ENCODE peak calls at places on chromosomes 5 and 9, in six cellular contexts. K, J, C, D, I and T are unnamed samples.

GRCh38 chr9:114314881-114315722 is 7.8 kb upstream of the ORM1 start:
- ATAC-seq in D (no peak), J (no peak), K (no peak), C (no peak), I (peak), T (no peak)

GRCh38 chr5:82942083-82942881 is 134.9 kb downstream of the TMEM167A start:
- ATAC-seq in J (no peak), C (no peak), I (no peak), K (no peak), D (no peak), T (no peak)

GRCh38 chr9:19551124-19551929 is 142.5 kb downstream of the ACER2 start:
- ATAC-seq in I (peak), D (peak), K (no peak), C (no peak), J (no peak), T (no peak)

GRCh38 chr9:116791314-116791713 is 104.2 kb downstream of the TRIM32 start:
- ATAC-seq in K (no peak), C (no peak), J (no peak), D (no peak), I (no peak), T (no peak)

GRCh38 chr5:68419637-68420452 is 204.3 kb downstream of the PIK3R1 start:
- ATAC-seq in D (no peak), I (no peak), C (no peak), J (no peak), K (peak), T (peak)

GRCh38 chr5:83219495-83219894 is 142.1 kb downstream of the XRCC4 start:
- ATAC-seq in C (no peak), D (no peak), J (no peak), I (no peak), K (no peak), T (no peak)

GRCh38 chr5:65034029-65034781 is 265.5 kb downstream of the CWC27 start:
- ATAC-seq in D (no peak), J (no peak), K (no peak), I (peak), C (no peak), T (no peak)

GRCh38 chr9:106916491-106917235 is 53.7 kb downstream of the ZNF462 start:
- ATAC-seq in I (no peak), K (peak), D (peak), C (peak), J (no peak), T (peak)

GRCh38 chr9:123360161-123361085 is 4.4 kb downstream of the CRB2 start:
- ATAC-seq in C (peak), D (peak), I (peak), J (no peak), K (no peak), T (no peak)

GRCh38 chr5:119951330-119951934 is 322.1 kb downstream of the FAM170A start:
- ATAC-seq in J (no peak), D (peak), I (no peak), C (no peak), K (no peak), T (no peak)
- TF ChIP-seq POLR2AphosphoS5 in J (no peak), D (no peak), I (no peak), C (no peak), K (no peak), T (no peak)

DNA sequence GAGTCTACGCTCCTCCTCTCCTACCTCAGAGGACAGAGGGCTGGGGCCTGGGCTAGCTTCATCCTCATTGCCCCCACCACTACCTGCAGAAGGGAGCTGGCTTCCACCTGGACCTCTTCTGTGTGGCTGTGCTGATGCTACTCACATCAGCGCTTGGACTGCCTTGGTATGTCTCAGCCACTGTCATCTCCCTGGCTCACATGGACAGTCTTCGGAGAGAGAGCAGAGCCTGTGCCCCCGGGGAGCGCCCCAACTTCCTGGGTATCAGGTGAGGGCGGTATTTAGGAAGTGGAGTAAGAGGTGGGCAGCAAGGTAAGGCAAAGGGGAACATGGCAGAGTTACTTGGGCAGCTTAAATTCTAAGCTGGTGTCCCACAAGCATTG is 7.6 kb downstream of the SLC4A9 start:
- ATAC-seq in I (no peak), D (no peak), J (no peak), C (no peak), K (no peak), T (no peak)
- H3K27ac ChIP-seq in I (no peak), D (no peak), J (no peak), C (no peak), K (no peak), T (no peak)

GRCh38 chr9:2565676-2566340 is 55.8 kb upstream of the VLDLR start:
- ATAC-seq in C (no peak), K (no peak), D (no peak), I (no peak), J (no peak), T (no peak)

GRCh38 chr9:2574215-2574614 is 47.4 kb upstream of the VLDLR start:
- ATAC-seq in K (no peak), J (no peak), I (no peak), C (no peak), D (no peak), T (no peak)

GRCh38 chr9:2567922-2568321 is 53.7 kb upstream of the VLDLR start:
- ATAC-seq in J (no peak), D (no peak), C (no peak), K (no peak), I (no peak), T (no peak)

GRCh38 chr9:2568689-2569088 is 52.9 kb upstream of the VLDLR start:
- ATAC-seq in J (no peak), I (peak), C (no peak), D (no peak), K (no peak), T (no peak)

GRCh38 chr9:2570615-2571479 is 50.7 kb upstream of the VLDLR start:
- ATAC-seq in C (peak), I (peak), K (no peak), J (peak), D (no peak), T (peak)
- TF ChIP-seq POLR2AphosphoS5 in C (peak), I (no peak), K (no peak), J (peak), D (no peak), T (peak)

GRCh38 chr5:134189031-134189430 is 12.3 kb upstream of the SKP1 start:
- ATAC-seq in I (no peak), C (no peak), K (no peak), D (no peak), J (no peak), T (no peak)
- H3K27ac ChIP-seq in I (no peak), C (no peak), K (no peak), D (no peak), J (no peak), T (no peak)

GRCh38 chr9:93669116-93669957 is 93.0 kb downstream of the PHF2 start:
- ATAC-seq in I (peak), C (no peak), D (no peak), K (peak), J (no peak), T (no peak)
- TF ChIP-seq POLR2AphosphoS5 in I (no peak), C (no peak), D (no peak), K (no peak), J (no peak), T (no peak)

GRCh38 chr5:11507156-11507910 is 396.9 kb downstream of the CTNND2 start:
- ATAC-seq in I (no peak), D (no peak), C (no peak), J (no peak), K (no peak), T (no peak)
- H3K27ac ChIP-seq in I (no peak), D (no peak), C (no peak), J (no peak), K (no peak), T (no peak)